ENCODE peak calls at places on chromosomes 7 and 10, in nine cellular contexts. W is NCI-H1092; C is activated effector memory CD4-positive, alpha-beta T cell treated with anti-CD3 and anti-CD28 coated beads, Interleukin-2, amount 50 U/mL, for 16 hours; L is HS-5; N is lower lobe of right lung; V is fibroblast of lung; U is tibial artery; F is NCI-H1694 treated with DMSO at 0.1 percent for 48 hours; K is Kasumi-1. R is an unnamed sample.

GRCh38 chr7:2698581-2699288 is 10.7 kb downstream of the AMZ1 start:
- DNase-seq in W (peak), C (peak), L (no peak), N (no peak), V (peak), U (no peak), F (no peak), K (peak), R (no peak)

GRCh38 chr7:35286422-35286821 is 32.5 kb upstream of the TBX20 start:
- DNase-seq in W (no peak), C (no peak), L (peak), N (no peak), V (peak), U (no peak), F (no peak), K (no peak), R (no peak)

GRCh38 chr10:61592581-61592980 is 70.1 kb upstream of the CABCOCO1 start:
- DNase-seq in W (no peak), C (no peak), L (no peak), N (no peak), V (no peak), U (no peak), F (no peak), K (peak), R (peak)

GRCh38 chr7:42691030-42691639 is 220.7 kb downstream of the C7orf25 start:
- DNase-seq in W (no peak), C (no peak), L (peak), N (no peak), V (peak), U (peak), F (no peak), K (peak), R (peak)

GRCh38 chr10:52739380-52740154 is 33.0 kb downstream of the MBL2 start:
- DNase-seq in W (no peak), C (no peak), L (no peak), N (no peak), V (no peak), U (no peak), F (no peak), K (no peak), R (no peak)

GRCh38 chr10:71850021-71850744 is 868 bp downstream of the PSAP start:
- DNase-seq in W (no peak), C (no peak), L (no peak), N (no peak), V (no peak), U (no peak), F (no peak), K (no peak), R (no peak)

GRCh38 chr10:110077436-110078120 is 69.8 kb downstream of the ADD3 start:
- DNase-seq in W (no peak), C (peak), L (no peak), N (no peak), V (peak), U (no peak), F (peak), K (peak), R (no peak)

GRCh38 chr7:641966-642365 is 84.5 kb upstream of the DNAAF5 start:
- DNase-seq in W (no peak), C (no peak), L (no peak), N (no peak), V (no peak), U (no peak), F (no peak), K (no peak), R (no peak)

GRCh38 chr7:16644987-16645592 is 464 bp downstream of the ANKMY2 start:
- DNase-seq in W (peak), C (peak), L (peak), N (peak), V (peak), U (peak), F (no peak), K (peak), R (peak)

GRCh38 chr10:77247076-77247561 is 390.5 kb downstream of the KCNMA1 start:
- DNase-seq in W (no peak), C (no peak), L (no peak), N (no peak), V (peak), U (peak), F (no peak), K (no peak), R (no peak)

GRCh38 chr7:28409716-28410627 is 2.3 kb upstream of the CREB5 start:
- DNase-seq in W (no peak), C (no peak), L (no peak), N (peak), V (peak), U (peak), F (no peak), K (no peak), R (peak)

GRCh38 chr10:108469940-108470339 is 1305.4 kb upstream of the SORCS1 start:
- DNase-seq in W (no peak), C (no peak), L (no peak), N (no peak), V (no peak), U (no peak), F (no peak), K (no peak), R (no peak)

GRCh38 chr7:155378959-155379871 is 78.7 kb upstream of the EN2 start:
- DNase-seq in W (no peak), C (no peak), L (no peak), N (no peak), V (no peak), U (no peak), F (no peak), K (no peak), R (no peak)

GRCh38 chr7:7816084-7816483 is 97.7 kb upstream of the RPA3 start:
- DNase-seq in W (no peak), C (no peak), L (no peak), N (no peak), V (no peak), U (no peak), F (no peak), K (no peak), R (no peak)

GRCh38 chr10:71136036-71136690 is 76.2 kb upstream of the UNC5B start:
- DNase-seq in W (no peak), C (no peak), L (no peak), N (no peak), V (no peak), U (no peak), F (no peak), K (no peak), R (no peak)

GRCh38 chr10:124701435-124701834 is 42.7 kb downstream of the FAM53B start:
- DNase-seq in W (no peak), C (no peak), L (no peak), N (peak), V (peak), U (peak), F (no peak), K (no peak), R (no peak)

GRCh38 chr7:155941688-155942087 is 129.4 kb upstream of the SHH start:
- DNase-seq in W (no peak), C (no peak), L (no peak), N (no peak), V (no peak), U (no peak), F (no peak), K (no peak), R (no peak)

GRCh38 chr7:157211710-157212109 is 73.0 kb downstream of the UBE3C start:
- DNase-seq in W (peak), C (no peak), L (no peak), N (no peak), V (peak), U (no peak), F (peak), K (peak), R (peak)

GRCh38 chr10:14573666-14574261 is 200.9 kb downstream of the FAM107B start:
- DNase-seq in W (no peak), C (no peak), L (no peak), N (no peak), V (peak), U (no peak), F (no peak), K (no peak), R (no peak)

GRCh38 chr7:43099750-43100149 is 12.7 kb upstream of the HECW1 start:
- DNase-seq in W (no peak), C (no peak), L (no peak), N (no peak), V (no peak), U (no peak), F (no peak), K (no peak), R (no peak)

GRCh38 chr7:41097501-41097900 is 605.4 kb downstream of the INHBA start:
- DNase-seq in W (no peak), C (no peak), L (peak), N (no peak), V (peak), U (no peak), F (no peak), K (no peak), R (no peak)

GRCh38 chr7:15397921-15398560 is 163.8 kb downstream of the AGMO start:
- DNase-seq in W (no peak), C (no peak), L (no peak), N (no peak), V (peak), U (no peak), F (no peak), K (no peak), R (no peak)

GRCh38 chr7:537911-538634 is 18.4 kb upstream of the PDGFA start:
- DNase-seq in W (no peak), C (no peak), L (peak), N (peak), V (peak), U (no peak), F (no peak), K (no peak), R (no peak)

GRCh38 chr10:131173484-131174210 is 137.9 kb downstream of the TCERG1L start:
- DNase-seq in W (no peak), C (no peak), L (no peak), N (no peak), V (no peak), U (no peak), F (no peak), K (no peak), R (no peak)

GRCh38 chr7:145737617-145738016 is 379.0 kb upstream of the CNTNAP2 start:
- DNase-seq in W (no peak), C (no peak), L (no peak), N (no peak), V (no peak), U (no peak), F (no peak), K (no peak), R (no peak)

GRCh38 chr7:128041203-128041602 is 10.0 kb upstream of the LRRC4 start:
- DNase-seq in W (no peak), C (no peak), L (no peak), N (no peak), V (peak), U (no peak), F (no peak), K (no peak), R (no peak)

GRCh38 chr10:51301644-51302043 is 227.4 kb downstream of the PRKG1 start:
- DNase-seq in W (no peak), C (no peak), L (no peak), N (no peak), V (peak), U (peak), F (no peak), K (no peak), R (no peak)

R was measured in cerebellar cortex.